ENCODE peak calls at places on chromosomes 7 and 10, in four cellular contexts. Y is HepG2, G is GM12878, E is K562. D is an unnamed sample.

GRCh38 chr7:39609462-39610149 is 13.8 kb upstream of the RALA start:
- DNase-seq in Y (no peak), G (no peak), E (no peak), D (no peak)

GRCh38 chr7:7103343-7104313 is 78.7 kb upstream of the C1GALT1 start:
- DNase-seq in Y (peak; percentile 61), G (peak; percentile 7), E (peak; percentile 43), D (peak; percentile 48)

GRCh38 chr7:104789780-104790179 is 224.2 kb upstream of the KMT2E start:
- DNase-seq in Y (no peak), G (no peak), E (no peak), D (no peak)

GRCh38 chr7:66110861-66111260 is 3.8 kb upstream of the CRCP start:
- DNase-seq in Y (peak; percentile 48), G (no peak), E (no peak), D (peak; percentile 94)

GRCh38 chr7:92699560-92699959 is 109.4 kb upstream of the FAM133B start:
- DNase-seq in Y (no peak), G (no peak), E (no peak), D (no peak)

GRCh38 chr7:43199333-43199732 is 86.9 kb downstream of the HECW1 start:
- DNase-seq in Y (no peak), G (no peak), E (no peak), D (no peak)

GRCh38 chr10:71832967-71833366 is 18.1 kb downstream of the PSAP start:
- DNase-seq in Y (no peak), G (peak; percentile 55), E (no peak), D (no peak)

GRCh38 chr10:109591631-109592030 is 331.7 kb downstream of the XPNPEP1 start:
- DNase-seq in Y (no peak), G (no peak), E (no peak), D (no peak)

GRCh38 chr10:86085686-86086085 is 280.9 kb downstream of the GRID1 start:
- DNase-seq in Y (no peak), G (no peak), E (no peak), D (no peak)

GRCh38 chr7:90701771-90702170 is 105.7 kb downstream of the CDK14 start:
- DNase-seq in Y (no peak), G (no peak), E (no peak), D (no peak)

GRCh38 chr7:159136013-159136412 is 8.7 kb downstream of the VIPR2 start:
- DNase-seq in Y (no peak), G (no peak), E (no peak), D (no peak)

GRCh38 chr10:101241840-101242707 is 12.8 kb upstream of the LBX1 start:
- DNase-seq in Y (no peak), G (no peak), E (no peak), D (no peak)

GRCh38 chr7:70788276-70788675 is 343.7 kb upstream of the GALNT17 start:
- DNase-seq in Y (no peak), G (no peak), E (peak; percentile 68), D (no peak)

GRCh38 chr10:6401562-6402348 is 178.3 kb downstream of the PRKCQ start:
- DNase-seq in Y (peak; percentile 83), G (peak; percentile 37), E (peak; percentile 74), D (peak; percentile 89)

GRCh38 chr7:157737151-157738063 is 400.6 kb downstream of the DNAJB6 start:
- DNase-seq in Y (no peak), G (no peak), E (no peak), D (no peak)

GRCh38 chr7:129160161-129160911 is 15.8 kb downstream of the TSPAN33 start:
- DNase-seq in Y (no peak), G (no peak), E (peak; percentile 11), D (no peak)

GRCh38 chr10:118977864-118978263 is 51.6 kb upstream of the NANOS1 start:
- DNase-seq in Y (no peak), G (no peak), E (no peak), D (no peak)

GRCh38 chr7:104627516-104627915 is 299.1 kb downstream of the LHFPL3 start:
- DNase-seq in Y (no peak), G (no peak), E (no peak), D (no peak)

GRCh38 chr7:82481499-82482097 is 38.0 kb upstream of the CACNA2D1 start:
- DNase-seq in Y (peak; percentile 2), G (peak; percentile 0), E (no peak), D (peak; percentile 12)

GRCh38 chr7:28179081-28180030 is 1.2 kb downstream of the JAZF1 start:
- DNase-seq in Y (no peak), G (no peak), E (peak; percentile 81), D (no peak)

GRCh38 chr7:138738551-138739335 is 37.6 kb upstream of the SVOPL start:
- DNase-seq in Y (peak; percentile 81), G (peak; percentile 64), E (peak; percentile 80), D (peak; percentile 78)

GRCh38 chr7:100799037-100799896 is 28.1 kb downstream of the EPHB4 start:
- DNase-seq in Y (peak; percentile 52), G (peak; percentile 5), E (peak; percentile 73), D (no peak)

GRCh38 chr7:4610768-4611467 is 71.2 kb upstream of the FOXK1 start:
- DNase-seq in Y (peak; percentile 74), G (peak; percentile 39), E (peak; percentile 59), D (peak; percentile 73)

GRCh38 chr7:137772221-137772620 is 74.6 kb downstream of the DGKI start:
- DNase-seq in Y (no peak), G (no peak), E (no peak), D (no peak)

GRCh38 chr10:113093188-113094113 is 143.4 kb downstream of the TCF7L2 start:
- DNase-seq in Y (peak; percentile 88), G (peak; percentile 8), E (no peak), D (peak; percentile 87)

GRCh38 chr10:48554668-48555067 is 50.2 kb downstream of the ARHGAP22 start:
- DNase-seq in Y (no peak), G (no peak), E (no peak), D (no peak)

GRCh38 chr10:110995301-110995700 is 75.9 kb downstream of the SHOC2 start:
- DNase-seq in Y (no peak), G (no peak), E (no peak), D (no peak)

GRCh38 chr10:76112826-76113150 is 681.4 kb downstream of the LRMDA start:
- DNase-seq in Y (no peak), G (no peak), E (no peak), D (no peak)

GRCh38 chr7:23530355-23530754 is 1.4 kb downstream of the TRA2A start:
- DNase-seq in Y (peak; percentile 53), G (no peak), E (no peak), D (no peak)
- TF ChIP-seq ZBTB33 in Y (no peak), G (no peak), E (no peak), D (no peak)

GRCh38 chr7:115679976-115680375 is 350.6 kb downstream of the TFEC start:
- DNase-seq in Y (peak; percentile 58), G (peak; percentile 5), E (no peak), D (peak; percentile 38)
- TF ChIP-seq RAD21 in Y (peak; percentile 27), G (peak; percentile 47), E (no peak), D (peak; percentile 47)

GRCh38 chr7:147981072-147981813 is 609.3 kb upstream of the C7orf33 start:
- DNase-seq in Y (no peak), G (peak; percentile 41), E (no peak), D (no peak)
- TF ChIP-seq SRF in Y (no peak), G (no peak), E (no peak), D (no peak)

DNA sequence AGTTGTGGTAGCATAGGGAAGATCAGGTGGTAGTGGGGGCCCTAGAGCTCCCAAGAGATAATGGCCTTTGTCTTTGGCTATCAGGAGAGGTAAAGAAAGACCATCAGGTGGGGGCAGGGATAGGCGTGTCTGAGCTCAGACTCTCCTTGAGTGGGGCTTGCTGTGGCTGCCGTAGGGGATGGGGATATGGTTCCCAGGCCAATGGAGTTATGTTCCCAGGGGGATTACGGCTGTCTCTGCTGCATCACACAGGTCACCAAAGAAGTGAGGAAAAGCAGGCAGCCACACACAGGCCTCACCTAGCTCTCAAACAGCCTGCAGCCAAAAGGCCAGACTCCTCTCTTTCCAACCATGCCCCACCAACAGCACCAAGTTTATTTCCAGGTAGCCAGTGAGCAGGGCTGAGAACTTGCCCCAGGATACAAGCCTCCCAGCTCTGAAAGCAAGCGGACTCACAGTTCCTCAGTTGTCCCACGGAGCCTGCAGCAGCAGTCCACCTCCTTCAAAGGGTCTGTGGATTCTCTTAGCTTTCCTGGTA is 37.6 kb upstream of the C1QL3 start:
- DNase-seq in Y (no peak), G (no peak), E (no peak), D (no peak)
- TF ChIP-seq ZBTB33 in Y (no peak), G (no peak), E (no peak), D (no peak)

DNA sequence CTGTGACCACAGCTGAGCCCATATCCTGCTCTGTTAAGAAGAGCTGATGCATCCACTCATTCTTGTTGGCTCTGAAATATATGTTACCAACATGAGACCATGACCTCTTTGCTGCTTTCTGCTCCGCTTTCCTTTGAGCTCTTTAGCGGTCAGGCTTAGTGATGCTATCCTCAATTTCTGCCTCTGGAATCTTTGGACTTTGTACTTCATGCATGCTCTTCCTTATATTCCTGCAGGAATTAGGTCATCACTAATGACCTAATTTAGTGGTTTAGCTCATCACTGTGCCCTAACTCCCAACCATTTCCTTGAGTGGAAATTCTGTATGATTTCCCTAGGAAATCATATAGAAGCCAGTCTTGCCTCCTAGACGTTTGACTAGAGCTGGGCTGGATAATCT is 119.5 kb downstream of the AOAH start:
- DNase-seq in Y (no peak), G (no peak), E (no peak), D (no peak)
- TF ChIP-seq RAD21 in Y (no peak), G (no peak), E (no peak), D (no peak)

GRCh38 chr10:60434418-60435046 is 44.9 kb upstream of the ANK3 start:
- DNase-seq in Y (peak; percentile 35), G (no peak), E (peak; percentile 53), D (peak; percentile 43)
- TF ChIP-seq SRF in Y (no peak), G (no peak), E (no peak), D (no peak)

GRCh38 chr10:11178606-11179221 is 161.0 kb downstream of the CELF2 start:
- DNase-seq in Y (no peak), G (peak; percentile 98), E (peak; percentile 80), D (no peak)
- TF ChIP-seq ZBTB33 in Y (no peak), G (no peak), E (no peak), D (no peak)

GRCh38 chr7:112763298-112763697 is 26.9 kb downstream of the TMEM168 start:
- DNase-seq in Y (no peak), G (no peak), E (no peak), D (no peak)

GRCh38 chr7:112765105-112765504 is 25.1 kb downstream of the TMEM168 start:
- DNase-seq in Y (no peak), G (no peak), E (no peak), D (no peak)

GRCh38 chr7:112757337-112757736 is 32.9 kb downstream of the TMEM168 start:
- DNase-seq in Y (no peak), G (no peak), E (no peak), D (no peak)

GRCh38 chr7:112763996-112764395 is 26.2 kb downstream of the TMEM168 start:
- DNase-seq in Y (no peak), G (no peak), E (no peak), D (no peak)

GRCh38 chr7:112759905-112760304 is 30.3 kb downstream of the TMEM168 start:
- DNase-seq in Y (no peak), G (no peak), E (no peak), D (no peak)
- TF ChIP-seq RAD21 in Y (no peak), G (no peak), E (no peak), D (no peak)

DNA sequence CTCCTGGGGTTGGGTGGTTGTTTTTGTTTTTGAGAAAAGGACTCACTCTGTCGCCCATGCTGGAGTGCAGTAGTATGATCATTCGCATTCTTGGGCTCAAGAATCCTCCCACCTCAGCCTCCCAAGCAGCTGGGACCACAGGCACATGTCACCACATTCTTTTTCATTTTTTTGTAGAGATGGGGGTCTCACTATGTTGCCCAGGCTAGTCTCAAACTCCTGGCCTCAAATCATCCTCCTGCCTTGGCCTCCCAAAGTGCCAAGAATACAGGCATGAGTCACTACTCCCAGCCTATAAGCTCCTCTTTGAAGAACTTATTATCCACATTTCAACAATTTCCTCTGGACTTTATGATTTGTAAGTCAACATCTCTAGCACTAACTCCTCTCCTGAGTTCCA is 102.7 kb downstream of the KMT2C start:
- DNase-seq in Y (no peak), G (no peak), E (no peak), D (no peak)
- TF ChIP-seq SRF in Y (no peak), G (no peak), E (no peak), D (no peak)

D was measured in HCT116.